ENCODE peak calls at places on chromosome 3, in eight cellular contexts. Y, T, N, S, R, V, F and Q are unnamed samples.

GRCh38 chr3:42702066-42702951 is at the start of gene HHATL:
- DNase-seq in R (peak; percentile 40), N (no peak), Y (peak; percentile 89), V (no peak), F (no peak), T (no peak), S (peak; percentile 60), Q (no peak)

GRCh38 chr3:99413504-99413903 is 224.9 kb upstream of the COL8A1 start:
- DNase-seq in T (no peak), F (no peak), N (no peak), R (no peak), S (no peak), Y (no peak), V (peak; percentile 80), Q (peak; percentile 78)

GRCh38 chr3:172808969-172809546 is 58.5 kb downstream of the ECT2 start:
- DNase-seq in Y (no peak), V (peak; percentile 38), F (no peak), N (peak; percentile 12), R (no peak), T (no peak), S (no peak), Q (peak; percentile 78)

GRCh38 chr3:139677341-139678155 is at the start of gene NMNAT3:
- DNase-seq in N (no peak), R (peak; percentile 94), V (peak; percentile 56), T (peak; percentile 77), Y (peak; percentile 87), S (peak; percentile 69), F (peak; percentile 96), Q (peak; percentile 38)

GRCh38 chr3:95200384-95200783 is 1137.5 kb downstream of the NSUN3 start:
- DNase-seq in R (no peak), Y (no peak), F (no peak), N (no peak), T (no peak), V (no peak), S (no peak), Q (no peak)

GRCh38 chr3:184571750-184572377 is 10.3 kb downstream of the EPHB3 start:
- DNase-seq in R (no peak), V (no peak), N (no peak), Y (no peak), T (no peak), F (no peak), S (no peak), Q (no peak)

GRCh38 chr3:56251343-56251945 is 216.8 kb downstream of the ERC2 start:
- DNase-seq in Y (no peak), F (peak; percentile 44), S (peak; percentile 39), R (no peak), N (peak; percentile 59), V (peak; percentile 40), T (peak; percentile 75), Q (peak; percentile 80)

GRCh38 chr3:168512802-168513201 is 417.1 kb upstream of the GOLIM4 start:
- DNase-seq in Y (no peak), V (no peak), R (no peak), N (no peak), F (no peak), T (no peak), S (no peak), Q (no peak)

GRCh38 chr3:119690043-119690656 is 12.7 kb upstream of the CFAP91 start:
- DNase-seq in Y (no peak), S (no peak), F (no peak), R (no peak), T (no peak), V (peak; percentile 17), N (no peak), Q (peak; percentile 60)

GRCh38 chr3:132283440-132283839 is 33.8 kb upstream of the ACP3 start:
- DNase-seq in Y (no peak), S (no peak), R (no peak), N (no peak), F (no peak), T (peak; percentile 11), V (peak; percentile 15), Q (peak; percentile 84)

GRCh38 chr3:195872097-195872496 is 36.3 kb downstream of the TNK2 start:
- DNase-seq in R (no peak), V (no peak), Y (no peak), F (no peak), S (no peak), N (no peak), T (no peak), Q (no peak)

DNA sequence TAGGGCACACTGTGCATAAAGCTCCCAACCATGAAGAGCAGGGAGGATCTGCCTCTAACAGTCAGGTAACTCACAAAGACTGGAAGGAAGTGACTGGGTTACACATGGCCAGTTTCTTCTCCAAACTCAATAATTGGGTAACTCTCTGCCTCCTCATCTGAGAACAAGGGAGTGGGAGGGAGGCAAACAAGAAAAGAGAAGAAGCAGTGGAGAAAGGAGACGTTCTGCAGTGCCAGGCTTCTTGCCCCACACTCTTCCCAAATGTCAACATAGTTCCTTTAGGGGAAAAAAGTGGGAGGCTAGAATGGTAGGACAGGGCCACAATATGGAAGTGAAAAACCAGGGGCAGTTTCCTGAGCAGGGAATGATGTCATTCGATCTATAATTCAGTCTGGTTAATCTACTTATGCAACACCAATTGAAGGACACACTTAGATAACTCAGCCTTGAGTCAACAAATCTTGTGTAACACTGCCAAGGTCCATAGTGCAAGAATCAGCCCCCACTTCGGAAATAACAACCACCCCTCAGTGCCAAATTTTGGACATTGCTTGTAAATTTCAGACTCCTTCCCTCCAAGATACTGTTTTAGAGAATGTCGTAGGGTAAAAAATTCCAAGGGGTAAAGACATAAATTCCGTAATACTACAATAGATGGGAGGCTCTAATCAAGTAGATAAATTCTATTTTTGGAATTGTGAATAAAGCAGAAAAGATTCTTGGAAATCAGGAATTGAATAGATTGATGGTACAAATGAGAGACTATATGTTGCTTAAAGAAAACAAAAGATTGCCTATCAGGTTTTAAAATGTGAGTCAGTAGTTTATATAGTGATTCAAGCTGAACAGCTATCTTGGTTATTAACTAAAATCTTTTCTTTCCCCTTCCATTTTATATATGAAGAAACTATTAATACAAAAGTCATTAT is 143.1 kb downstream of the LPP start:
- DNase-seq in V (peak; percentile 94), S (no peak), R (no peak), T (no peak), N (no peak), Y (peak; percentile 30), F (peak; percentile 53), Q (peak; percentile 95)
- H3K4me3 ChIP-seq in V (no peak overlapping the region), S (no peak overlapping the region), R (no peak overlapping the region), T (no peak overlapping the region), N (no peak overlapping the region), Y (no peak overlapping the region), F (no peak overlapping the region), Q (no peak overlapping the region)

GRCh38 chr3:146598486-146598885 is 6.7 kb downstream of the PLSCR5 start:
- DNase-seq in N (no peak), T (no peak), V (peak; percentile 18), S (no peak), R (no peak), F (no peak), Y (no peak), Q (no peak)

GRCh38 chr3:146590521-146590920 is 14.6 kb downstream of the PLSCR5 start:
- DNase-seq in R (no peak), F (no peak), T (no peak), Y (no peak), S (no peak), V (peak; percentile 14), N (no peak), Q (peak; percentile 32)

GRCh38 chr3:146589899-146590508 is 15.1 kb downstream of the PLSCR5 start:
- DNase-seq in F (peak; percentile 29), N (no peak), R (no peak), Y (no peak), V (peak; percentile 39), T (peak; percentile 77), S (peak; percentile 42), Q (peak; percentile 70)

GRCh38 chr3:146593776-146594175 is 11.4 kb downstream of the PLSCR5 start:
- DNase-seq in S (no peak), F (no peak), R (no peak), Y (no peak), T (no peak), N (no peak), V (no peak), Q (no peak)

DNA sequence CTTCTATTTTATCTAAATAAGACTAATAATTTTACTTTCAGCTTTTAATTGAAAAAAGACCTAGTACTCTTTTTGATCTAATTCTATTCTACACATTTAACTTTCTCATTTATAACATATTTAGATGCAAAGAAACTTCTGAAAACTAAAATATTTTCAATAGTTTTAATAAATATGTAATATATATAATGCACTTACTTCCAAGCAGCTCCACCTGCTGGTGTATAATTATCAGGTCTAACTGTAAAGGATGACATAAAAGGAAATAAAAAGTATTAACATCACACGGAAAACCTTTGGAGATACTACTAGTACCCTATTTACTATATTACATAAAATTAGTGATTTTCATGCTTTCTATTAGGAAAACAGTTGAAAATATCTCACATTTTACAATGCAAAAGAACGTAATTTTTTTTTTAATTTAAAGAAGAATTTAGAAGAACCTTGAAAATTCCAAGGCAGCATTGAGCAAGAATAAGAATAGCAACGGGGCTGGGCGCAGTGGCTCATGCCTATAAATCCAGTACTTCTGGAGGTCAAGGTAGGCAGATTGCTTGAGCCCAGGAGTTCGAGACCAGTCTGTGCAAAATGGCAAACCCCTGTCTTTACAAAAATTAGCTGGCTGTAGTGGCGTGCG is 10.2 kb downstream of the PLSCR5 start:
- DNase-seq in T (no peak), N (no peak), R (no peak), S (no peak), F (no peak), Y (no peak), V (peak; percentile 14), Q (peak; percentile 38)
- TF ChIP-seq CTCF in T (no peak), N (peak; percentile 26), R (peak; percentile 39), S (peak; percentile 23), F (peak; percentile 42), Y (peak; percentile 23), V (peak; percentile 5), Q (peak; percentile 30)

DNA sequence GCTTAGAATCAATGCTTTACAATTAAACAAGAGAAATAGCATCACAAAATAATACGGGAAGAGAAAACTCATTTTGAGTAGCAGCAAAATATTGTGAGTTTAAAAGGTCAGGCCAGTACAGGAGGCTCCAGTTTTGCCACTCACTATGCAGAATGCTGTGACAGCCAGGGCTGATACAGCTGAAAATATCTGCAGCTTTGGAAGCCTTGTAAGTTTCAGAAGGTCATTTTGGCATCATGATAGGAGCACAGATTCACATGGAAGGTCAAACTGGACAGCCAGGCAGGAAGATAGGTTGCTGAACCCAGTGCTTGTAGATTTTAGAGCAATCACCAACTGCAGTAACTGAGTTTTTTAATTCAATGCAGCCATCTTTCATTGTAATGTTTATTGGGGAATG is 14.1 kb downstream of the MBNL1 start:
- DNase-seq in R (no peak), N (no peak), V (no peak), T (no peak), S (no peak), F (no peak), Y (no peak), Q (no peak)
- H3K4me3 ChIP-seq in R (no peak overlapping the region), N (no peak overlapping the region), V (no peak overlapping the region), T (no peak overlapping the region), S (no peak overlapping the region), F (no peak overlapping the region), Y (no peak overlapping the region), Q (no peak overlapping the region)

DNA sequence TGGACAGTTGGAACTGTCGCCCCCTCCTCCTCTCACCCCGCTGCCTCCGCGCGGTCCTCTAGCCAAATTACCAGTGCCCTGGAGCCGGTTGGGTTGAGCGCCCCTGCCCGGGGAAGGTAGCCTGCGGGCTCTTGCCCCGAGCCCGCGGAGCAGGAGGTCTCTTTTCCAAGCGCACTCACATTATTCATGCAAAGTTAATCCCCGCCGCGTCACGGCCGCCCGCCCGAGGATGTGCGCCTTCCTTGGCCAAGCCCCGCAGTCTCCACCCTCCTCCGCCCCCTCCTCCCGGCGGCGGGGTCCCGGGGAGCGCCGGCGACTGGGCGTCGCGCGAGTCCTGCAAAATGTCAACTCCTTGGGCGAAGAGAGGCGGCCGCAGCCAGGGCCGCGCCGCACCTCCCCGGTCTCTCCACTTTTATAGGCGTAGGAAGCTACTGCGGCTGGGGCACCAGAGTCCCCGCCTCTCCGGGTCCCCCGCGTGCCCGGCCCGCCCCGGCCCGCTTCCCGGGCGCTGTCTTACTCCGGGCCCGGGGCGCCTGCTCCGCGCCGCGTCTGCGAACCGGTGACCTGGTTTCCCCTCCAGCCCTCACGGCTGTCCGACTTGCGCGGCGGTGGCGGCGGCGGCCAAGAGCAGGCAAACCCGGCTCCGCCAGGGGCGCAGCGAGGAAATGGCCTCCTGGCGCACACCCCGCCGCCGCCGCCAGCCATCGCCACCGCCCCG is at the start of gene THRB:
- DNase-seq in V (peak; percentile 48), Y (peak; percentile 86), N (no peak), R (peak; percentile 78), T (peak; percentile 32), S (peak; percentile 63), F (peak; percentile 80), Q (peak; percentile 52)
- TF ChIP-seq CTCF in V (peak; percentile 24), Y (peak; percentile 37), N (peak; percentile 10), R (peak; percentile 35), T (peak; percentile 52), S (no peak), F (no peak), Q (peak; percentile 7)